ENCODE peak calls at places on chromosomes 4 and X, in six cellular contexts. B is psoas muscle, C is Panc1, L is SJCRH30, Q is adipocyte, O is cardiac muscle cell. W is an unnamed sample. For H3K4me1, the result is how much of the 10 kb centered on the place peaks cover.

GRCh38 chr4:88166608-88167007 is 8.2 kb upstream of the ABCG2 start:
- DNase-seq in B (no peak), C (no peak), L (no peak), Q (no peak), O (no peak), W (no peak)

GRCh38 chr4:151745727-151746231 is 15.0 kb downstream of the GATB start:
- DNase-seq in B (no peak), C (no peak), L (no peak), Q (peak), O (no peak), W (no peak)

GRCh38 chrX:10034740-10035260 is 67.6 kb downstream of the CLDN34 start:
- DNase-seq in B (no peak), C (no peak), L (no peak), Q (no peak), O (no peak), W (no peak)

GRCh38 chr4:146632770-146633470 is 5.8 kb upstream of the POU4F2 start:
- DNase-seq in B (no peak), C (no peak), L (no peak), Q (no peak), O (no peak), W (no peak)

GRCh38 chrX:151402719-151403390 is 5.8 kb downstream of the VMA21 start:
- DNase-seq in B (peak), C (no peak), L (no peak), Q (no peak), O (no peak), W (peak)

GRCh38 chr4:2288051-2288541 is 26.2 kb upstream of the MXD4 start:
- DNase-seq in B (peak), C (no peak), L (no peak), Q (no peak), O (no peak), W (no peak)

GRCh38 chr4:73872331-73873108 is 3.3 kb downstream of the CXCL1 start:
- DNase-seq in B (no peak), C (no peak), L (no peak), Q (no peak), O (no peak), W (no peak)

GRCh38 chr4:188138227-188138626 is 1.0 kb upstream of the TRIML1 start:
- DNase-seq in B (no peak), C (no peak), L (no peak), Q (no peak), O (no peak), W (no peak)

GRCh38 chr4:40194602-40195161 is 2.1 kb upstream of the RHOH start:
- DNase-seq in B (no peak), C (no peak), L (peak), Q (peak), O (no peak), W (no peak)

GRCh38 chr4:1871471-1872021 is 353 bp downstream of the NSD2 start:
- DNase-seq in B (no peak), C (no peak), L (peak), Q (peak), O (no peak), W (no peak)

GRCh38 chr4:54904953-54905352 is 220.4 kb downstream of the KDR start:
- DNase-seq in B (no peak), C (no peak), L (no peak), Q (no peak), O (no peak), W (no peak)

GRCh38 chr4:19438228-19438627 is 813.5 kb upstream of the SLIT2 start:
- DNase-seq in B (no peak), C (no peak), L (no peak), Q (peak), O (no peak), W (no peak)

GRCh38 chrX:136210806-136211205 is 40.4 kb downstream of the MAP7D3 start:
- DNase-seq in B (peak), C (no peak), L (no peak), Q (no peak), O (no peak), W (no peak)

GRCh38 chr4:7173821-7174220 is 18.5 kb upstream of the SORCS2 start:
- DNase-seq in B (no peak), C (no peak), L (no peak), Q (no peak), O (no peak), W (no peak)

GRCh38 chrX:117996918-117997480 is 119.6 kb downstream of the KLHL13 start:
- DNase-seq in B (no peak), C (no peak), L (no peak), Q (peak), O (no peak), W (no peak)

GRCh38 chrX:69222103-69223090 is 57.1 kb upstream of the PJA1 start:
- DNase-seq in B (peak), C (peak), L (peak), Q (peak), O (peak), W (peak)

GRCh38 chr4:127781303-127782024 is 658 bp upstream of the HSPA4L start:
- DNase-seq in B (peak), C (no peak), L (no peak), Q (peak), O (peak), W (no peak)

GRCh38 chrX:130555341-130555740 is 153.6 kb downstream of the RBMX2 start:
- DNase-seq in B (no peak), C (no peak), L (no peak), Q (peak), O (no peak), W (peak)

GRCh38 chrX:81377329-81377728 is 175.4 kb downstream of the SH3BGRL start:
- DNase-seq in B (no peak), C (peak), L (no peak), Q (peak), O (peak), W (no peak)

GRCh38 chr4:85486425-85487101 is 11.6 kb downstream of the ARHGAP24 start:
- DNase-seq in B (no peak), C (no peak), L (no peak), Q (peak), O (no peak), W (no peak)

GRCh38 chrX:48904626-48905025 is 6.8 kb downstream of the SLC35A2 start:
- DNase-seq in B (no peak), C (no peak), L (no peak), Q (no peak), O (no peak), W (no peak)

GRCh38 chr4:102687373-102687981 is 73.3 kb downstream of the MANBA start:
- DNase-seq in B (no peak), C (no peak), L (no peak), Q (no peak), O (no peak), W (no peak)

GRCh38 chr4:149264093-149264733 is 551.4 kb downstream of the IQCM start:
- DNase-seq in B (no peak), C (peak), L (peak), Q (peak), O (peak), W (peak)

GRCh38 chr4:37812713-37813112 is 13.8 kb upstream of the PGM2 start:
- DNase-seq in B (no peak), C (no peak), L (peak), Q (peak), O (no peak), W (no peak)

GRCh38 chrX:78555401-78555980 is 103.6 kb downstream of the RTL3 start:
- DNase-seq in B (no peak), C (no peak), L (no peak), Q (peak), O (no peak), W (no peak)

GRCh38 chr4:153560918-153561317 is 94.8 kb downstream of the TMEM131L start:
- DNase-seq in B (no peak), C (no peak), L (no peak), Q (no peak), O (no peak), W (no peak)

GRCh38 chrX:30483996-30484395 is 93.6 kb downstream of the TASL start:
- DNase-seq in B (no peak), C (no peak), L (no peak), Q (no peak), O (peak), W (no peak)

GRCh38 chr4:2332201-2332975 is 70.5 kb upstream of the MXD4 start:
- DNase-seq in B (no peak), C (no peak), L (peak), Q (no peak), O (no peak), W (no peak)

GRCh38 chrX:940691-941090 is 271.8 kb downstream of the CRLF2 start:
- DNase-seq in B (no peak), C (no peak), L (no peak), Q (no peak), O (no peak), W (no peak)

GRCh38 chrX:34656842-34657780 is at the start of gene TMEM47:
- DNase-seq in B (peak), C (no peak), L (peak), Q (peak), O (peak), W (peak)

GRCh38 chr4:130183096-130183495 is 1087.1 kb downstream of the C4orf33 start:
- DNase-seq in B (no peak), C (no peak), L (no peak), Q (peak), O (no peak), W (no peak)

GRCh38 chrX:149829751-149830191 is 48.0 kb downstream of the MAGEA9 start:
- DNase-seq in B (no peak), C (no peak), L (no peak), Q (peak), O (no peak), W (no peak)

GRCh38 chrX:40176256-40176978 is 78.7 kb upstream of the BCOR start:
- DNase-seq in B (peak), C (no peak), L (peak), Q (peak), O (peak), W (peak)

GRCh38 chrX:48696301-48697181 is at the start of gene SUV39H1:
- DNase-seq in B (peak), C (peak), L (peak), Q (peak), O (peak), W (peak)

GRCh38 chrX:66684196-66684595 is 45.3 kb upstream of the EDA2R start:
- DNase-seq in B (no peak), C (no peak), L (no peak), Q (peak), O (no peak), W (no peak)

GRCh38 chr4:99404595-99405287 is 30.4 kb downstream of the ADH7 start:
- DNase-seq in B (peak), C (peak), L (no peak), Q (peak), O (no peak), W (no peak)

GRCh38 chrX:80207327-80207726 is 192.8 kb downstream of the TBX22 start:
- DNase-seq in B (no peak), C (no peak), L (no peak), Q (no peak), O (no peak), W (no peak)

GRCh38 chr4:48944252-48944651 is 37.7 kb upstream of the OCIAD2 start:
- DNase-seq in B (no peak), C (no peak), L (no peak), Q (no peak), O (no peak), W (no peak)

GRCh38 chrX:154517101-154517781 is 1.2 kb upstream of the FAM3A start:
- DNase-seq in B (no peak), C (no peak), L (no peak), Q (no peak), O (peak), W (no peak)

GRCh38 chrX:152817082-152817744 is 13.3 kb downstream of the CETN2 start:
- DNase-seq in B (no peak), C (no peak), L (peak), Q (peak), O (peak), W (peak)

DNA sequence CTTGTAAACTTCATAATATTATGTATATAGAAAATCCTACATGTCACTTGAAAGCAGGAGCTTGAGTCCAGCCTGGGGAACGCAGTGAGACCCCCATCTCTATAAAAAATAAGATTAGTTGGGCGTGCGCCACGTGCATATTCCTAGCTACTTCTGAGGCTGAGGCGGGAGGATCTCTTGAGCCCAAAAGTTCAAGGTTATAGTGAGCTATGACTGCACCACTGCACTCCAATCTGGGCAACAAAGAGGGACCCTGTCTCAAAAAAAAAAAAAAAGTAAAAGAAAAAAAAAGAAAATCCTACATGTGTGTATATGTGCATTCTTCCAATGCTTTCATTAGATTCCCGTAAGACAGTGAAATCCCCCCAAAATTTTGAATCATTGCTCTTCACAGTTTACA is 1.7 kb downstream of the SEC31A start:
- DNase-seq in B (no peak), C (no peak), L (no peak), Q (no peak), O (no peak), W (no peak)
- H3K4me3 ChIP-seq in B (peak), C (peak), L (peak), Q (peak), O (peak), W (peak)

DNA sequence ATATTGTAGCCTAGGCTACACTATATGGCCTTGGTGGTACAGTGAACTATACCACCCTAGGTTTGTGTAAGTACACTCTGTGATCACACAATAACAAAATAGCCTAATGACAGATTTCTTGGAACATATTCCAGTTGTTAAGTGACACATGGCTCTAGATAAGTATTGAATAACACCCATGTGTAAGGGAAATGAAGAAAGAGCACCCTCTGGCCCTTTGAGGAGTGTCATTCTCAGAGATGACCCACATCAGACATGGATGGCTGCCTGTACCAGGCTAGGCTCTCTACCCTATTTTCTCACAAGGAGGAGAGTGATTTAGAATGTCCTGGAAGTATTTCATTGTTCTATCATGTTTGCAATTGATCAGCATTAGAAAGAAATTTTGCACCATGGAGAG is 61.7 kb downstream of the HAND2 start:
- DNase-seq in B (no peak), C (no peak), L (no peak), Q (no peak), O (no peak), W (no peak)
- H3K4me1 ChIP-seq in B (under half), C (under half), L (under half), Q (under half), O (under half), W (under half)

GRCh38 chr4:23238848-23239247 is 546.1 kb downstream of the GBA3 start:
- DNase-seq in B (no peak), C (no peak), L (no peak), Q (no peak), O (no peak), W (no peak)
- H3K4me3 ChIP-seq in B (no peak), C (no peak), L (no peak), Q (no peak), O (no peak), W (no peak)

DNA sequence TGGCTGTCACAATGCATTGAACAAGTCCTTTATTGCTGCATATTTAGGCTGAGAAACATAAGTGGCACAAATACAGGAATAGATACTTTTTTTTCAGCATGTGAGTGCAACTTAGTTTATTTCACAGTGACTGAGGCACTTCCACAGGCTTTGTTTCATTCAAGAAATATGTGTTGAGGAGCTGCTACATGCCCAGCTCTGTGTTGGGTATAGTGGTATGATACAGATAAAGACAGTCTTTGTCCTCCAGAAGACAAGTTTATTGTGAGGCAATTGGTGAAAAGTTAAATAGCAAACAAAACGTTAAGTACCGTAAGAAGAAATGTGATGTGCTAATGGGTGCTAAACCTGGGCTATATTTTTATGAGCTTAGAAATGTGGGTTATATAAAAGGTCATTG is 186.4 kb downstream of the SPRY1 start:
- DNase-seq in B (no peak), C (no peak), L (no peak), Q (no peak), O (no peak), W (no peak)
- H3K4me1 ChIP-seq in B (under half), C (under half), L (under half), Q (under half), O (under half), W (under half)

GRCh38 chrX:107935200-107935599 is 47.0 kb downstream of the TEX13B start:
- DNase-seq in B (no peak), C (peak), L (no peak), Q (peak), O (no peak), W (no peak)
- H3K4me3 ChIP-seq in B (no peak), C (peak), L (no peak), Q (no peak), O (no peak), W (no peak)

GRCh38 chrX:108353452-108353851 is 84.8 kb downstream of the COL4A6 start:
- DNase-seq in B (no peak), C (no peak), L (no peak), Q (no peak), O (no peak), W (no peak)
- H3K4me1 ChIP-seq in B (under half), C (under half), L (under half), Q (under half), O (under half), W (under half)

DNA sequence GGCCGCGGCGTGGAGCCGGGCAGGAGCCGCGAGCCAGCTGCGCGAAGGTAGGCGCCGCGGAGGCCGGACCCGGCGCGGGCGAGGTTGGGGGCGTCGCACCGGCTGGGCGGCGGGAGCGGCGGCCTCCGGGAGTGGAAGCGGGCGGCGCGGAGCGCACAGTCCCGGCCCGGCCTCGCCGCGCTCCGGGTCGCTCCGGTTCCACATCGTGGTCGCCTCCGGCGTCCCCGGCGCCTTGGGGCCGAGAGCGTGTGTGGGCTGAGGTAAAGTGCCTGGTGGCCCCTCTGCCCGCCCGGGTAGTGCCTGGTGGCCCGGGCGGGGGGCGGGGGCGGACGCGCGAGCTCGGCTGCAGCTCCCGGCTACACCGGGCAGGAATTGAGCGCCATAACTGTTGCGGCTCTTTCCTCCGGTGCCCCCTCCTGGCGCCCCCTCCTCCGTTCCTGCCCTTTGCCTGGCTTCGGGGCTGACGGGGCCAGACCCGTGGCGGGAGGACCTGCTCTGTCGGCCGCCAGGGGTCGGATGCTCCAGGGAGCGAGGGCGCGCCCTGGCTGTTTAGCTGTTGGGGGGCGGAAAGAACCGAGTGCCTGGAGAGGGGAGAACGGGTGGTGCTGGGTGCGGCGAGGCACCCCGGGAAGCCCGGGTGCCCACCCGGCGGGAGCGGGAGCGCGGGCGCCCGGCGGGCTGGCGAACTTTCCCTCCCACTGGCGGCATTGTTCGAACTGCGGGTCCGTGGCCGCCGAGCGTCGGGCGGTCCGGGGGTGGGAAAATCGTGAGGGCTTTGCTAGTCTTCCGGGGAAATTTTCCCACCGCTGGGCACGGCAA is 661 bp downstream of the JADE3 start:
- DNase-seq in B (peak), C (no peak), L (peak), Q (peak), O (peak), W (peak)
- H3K4me3 ChIP-seq in B (peak), C (peak), L (peak), Q (peak), O (peak), W (peak)

DNA sequence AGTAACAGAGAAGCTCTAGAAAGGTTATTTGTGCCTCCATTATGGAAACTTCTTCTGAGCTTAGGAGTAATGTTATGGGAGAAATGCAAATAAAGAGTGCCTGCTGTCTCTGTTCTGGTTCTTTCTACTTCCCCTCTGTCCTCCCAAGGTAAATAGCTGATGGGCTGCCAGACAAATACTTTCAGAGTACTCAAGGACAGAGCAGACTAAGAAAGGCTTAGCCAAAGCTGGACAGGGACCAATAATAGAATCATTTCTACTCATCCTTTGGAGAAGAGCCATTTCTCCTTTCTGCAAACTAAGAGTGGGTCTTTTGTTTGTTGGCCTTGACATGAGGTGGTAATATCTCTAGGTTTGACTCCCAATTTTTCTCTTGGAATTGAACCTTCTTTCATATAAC is 136.1 kb downstream of the MID1IP1 start:
- DNase-seq in B (no peak), C (no peak), L (no peak), Q (no peak), O (no peak), W (no peak)
- H3K4me1 ChIP-seq in B (under half), C (under half), L (under half), Q (under half), O (under half), W (under half)